ENCODE peak calls at places on chromosomes 1 and 21, in nine cellular contexts. One of them, this sample, is unnamed.

GRCh38 chr1:162939035-162939434 is 78.1 kb upstream of the CCDC190 start:
- DNase-seq in heart right ventricle: no peak
- DNase-seq in fibroblast of lung: no peak
- DNase-seq in colonic mucosa: no peak
- DNase-seq in CD8-positive, alpha-beta T cell: no peak
- DNase-seq in kidney: no peak
- DNase-seq in heart left ventricle: no peak
- DNase-seq in adrenal gland: no peak
- DNase-seq in tibial artery: no peak
- DNase-seq in this sample: no peak

GRCh38 chr1:107683198-107683657 is 281.8 kb downstream of the VAV3 start:
- DNase-seq in fibroblast of lung: no peak
- DNase-seq in adrenal gland: no peak
- DNase-seq in tibial artery: no peak
- DNase-seq in colonic mucosa: peak
- DNase-seq in heart right ventricle: no peak
- DNase-seq in CD8-positive, alpha-beta T cell: no peak
- DNase-seq in kidney: no peak
- DNase-seq in heart left ventricle: no peak
- DNase-seq in this sample: no peak

GRCh38 chr1:43644558-43644957 is 5.4 kb upstream of the KDM4A start:
- DNase-seq in kidney: no peak
- DNase-seq in fibroblast of lung: no peak
- DNase-seq in heart right ventricle: no peak
- DNase-seq in colonic mucosa: no peak
- DNase-seq in heart left ventricle: no peak
- DNase-seq in CD8-positive, alpha-beta T cell: no peak
- DNase-seq in tibial artery: no peak
- DNase-seq in adrenal gland: no peak
- DNase-seq in this sample: no peak

GRCh38 chr1:14599173-14599754 is 779 bp downstream of the KAZN start:
- DNase-seq in adrenal gland: no peak
- DNase-seq in fibroblast of lung: no peak
- DNase-seq in heart right ventricle: no peak
- DNase-seq in CD8-positive, alpha-beta T cell: no peak
- DNase-seq in colonic mucosa: no peak
- DNase-seq in tibial artery: no peak
- DNase-seq in kidney: peak
- DNase-seq in heart left ventricle: no peak
- DNase-seq in this sample: no peak

GRCh38 chr1:230382060-230382491 is 44.1 kb downstream of the PGBD5 start:
- DNase-seq in adrenal gland: no peak
- DNase-seq in heart right ventricle: no peak
- DNase-seq in CD8-positive, alpha-beta T cell: no peak
- DNase-seq in tibial artery: no peak
- DNase-seq in fibroblast of lung: peak
- DNase-seq in heart left ventricle: no peak
- DNase-seq in kidney: peak
- DNase-seq in colonic mucosa: no peak
- DNase-seq in this sample: no peak

GRCh38 chr1:44632511-44633072 is 41.7 kb downstream of the TMEM53 start:
- DNase-seq in fibroblast of lung: no peak
- DNase-seq in adrenal gland: no peak
- DNase-seq in kidney: no peak
- DNase-seq in heart right ventricle: no peak
- DNase-seq in heart left ventricle: no peak
- DNase-seq in CD8-positive, alpha-beta T cell: no peak
- DNase-seq in tibial artery: no peak
- DNase-seq in colonic mucosa: no peak
- DNase-seq in this sample: no peak

GRCh38 chr1:39900662-39901485 is 843 bp downstream of the MYCL start:
- DNase-seq in colonic mucosa: peak
- DNase-seq in kidney: no peak
- DNase-seq in CD8-positive, alpha-beta T cell: no peak
- DNase-seq in tibial artery: no peak
- DNase-seq in heart right ventricle: peak
- DNase-seq in heart left ventricle: no peak
- DNase-seq in adrenal gland: no peak
- DNase-seq in fibroblast of lung: no peak
- DNase-seq in this sample: no peak

GRCh38 chr1:231272173-231272572 is 31.2 kb downstream of the GNPAT start:
- DNase-seq in adrenal gland: no peak
- DNase-seq in heart right ventricle: no peak
- DNase-seq in colonic mucosa: no peak
- DNase-seq in CD8-positive, alpha-beta T cell: no peak
- DNase-seq in heart left ventricle: no peak
- DNase-seq in fibroblast of lung: no peak
- DNase-seq in kidney: no peak
- DNase-seq in tibial artery: no peak
- DNase-seq in this sample: no peak

GRCh38 chr1:178954291-178954690 is 71.4 kb upstream of the FAM20B start:
- DNase-seq in kidney: no peak
- DNase-seq in tibial artery: no peak
- DNase-seq in fibroblast of lung: no peak
- DNase-seq in colonic mucosa: no peak
- DNase-seq in heart left ventricle: no peak
- DNase-seq in heart right ventricle: no peak
- DNase-seq in CD8-positive, alpha-beta T cell: no peak
- DNase-seq in adrenal gland: no peak
- DNase-seq in this sample: peak

GRCh38 chr1:117638759-117639158 is 32.9 kb downstream of the TENT5C start:
- DNase-seq in kidney: no peak
- DNase-seq in heart right ventricle: no peak
- DNase-seq in adrenal gland: no peak
- DNase-seq in colonic mucosa: no peak
- DNase-seq in tibial artery: no peak
- DNase-seq in fibroblast of lung: no peak
- DNase-seq in CD8-positive, alpha-beta T cell: no peak
- DNase-seq in heart left ventricle: no peak
- DNase-seq in this sample: no peak

GRCh38 chr1:117638141-117638540 is 32.3 kb downstream of the TENT5C start:
- DNase-seq in heart left ventricle: no peak
- DNase-seq in heart right ventricle: no peak
- DNase-seq in CD8-positive, alpha-beta T cell: no peak
- DNase-seq in kidney: no peak
- DNase-seq in adrenal gland: no peak
- DNase-seq in colonic mucosa: no peak
- DNase-seq in tibial artery: no peak
- DNase-seq in fibroblast of lung: no peak
- DNase-seq in this sample: no peak

GRCh38 chr1:117634631-117635030 is 28.8 kb downstream of the TENT5C start:
- DNase-seq in CD8-positive, alpha-beta T cell: no peak
- DNase-seq in heart left ventricle: no peak
- DNase-seq in adrenal gland: no peak
- DNase-seq in colonic mucosa: no peak
- DNase-seq in fibroblast of lung: no peak
- DNase-seq in heart right ventricle: no peak
- DNase-seq in kidney: no peak
- DNase-seq in tibial artery: no peak
- DNase-seq in this sample: no peak

GRCh38 chr1:117635805-117636204 is 30.0 kb downstream of the TENT5C start:
- DNase-seq in colonic mucosa: no peak
- DNase-seq in fibroblast of lung: no peak
- DNase-seq in heart left ventricle: no peak
- DNase-seq in CD8-positive, alpha-beta T cell: no peak
- DNase-seq in heart right ventricle: no peak
- DNase-seq in adrenal gland: no peak
- DNase-seq in tibial artery: no peak
- DNase-seq in kidney: no peak
- DNase-seq in this sample: no peak

GRCh38 chr1:117636637-117637425 is 31.0 kb downstream of the TENT5C start:
- DNase-seq in colonic mucosa: no peak
- DNase-seq in heart right ventricle: no peak
- DNase-seq in kidney: no peak
- DNase-seq in tibial artery: no peak
- DNase-seq in fibroblast of lung: no peak
- DNase-seq in CD8-positive, alpha-beta T cell: no peak
- DNase-seq in adrenal gland: no peak
- DNase-seq in heart left ventricle: no peak
- DNase-seq in this sample: no peak
- H3K4me3 ChIP-seq in colonic mucosa: no peak
- H3K4me3 ChIP-seq in heart right ventricle: no peak
- H3K4me3 ChIP-seq in kidney: no peak
- H3K4me3 ChIP-seq in tibial artery: no peak
- H3K4me3 ChIP-seq in fibroblast of lung: no peak
- H3K4me3 ChIP-seq in CD8-positive, alpha-beta T cell: no peak
- H3K4me3 ChIP-seq in adrenal gland: no peak
- H3K4me3 ChIP-seq in heart left ventricle: no peak
- H3K4me3 ChIP-seq in this sample: no peak

GRCh38 chr1:234619071-234619480 is 9.1 kb upstream of the IRF2BP2 start:
- DNase-seq in heart right ventricle: no peak
- DNase-seq in heart left ventricle: no peak
- DNase-seq in CD8-positive, alpha-beta T cell: no peak
- DNase-seq in kidney: no peak
- DNase-seq in fibroblast of lung: peak
- DNase-seq in tibial artery: no peak
- DNase-seq in adrenal gland: no peak
- DNase-seq in colonic mucosa: no peak
- DNase-seq in this sample: no peak

GRCh38 chr1:234619794-234620247 is 9.8 kb upstream of the IRF2BP2 start:
- DNase-seq in kidney: no peak
- DNase-seq in fibroblast of lung: no peak
- DNase-seq in tibial artery: no peak
- DNase-seq in heart right ventricle: no peak
- DNase-seq in colonic mucosa: no peak
- DNase-seq in adrenal gland: no peak
- DNase-seq in heart left ventricle: no peak
- DNase-seq in CD8-positive, alpha-beta T cell: no peak
- DNase-seq in this sample: no peak

GRCh38 chr1:234621657-234622335 is 11.8 kb upstream of the IRF2BP2 start:
- DNase-seq in tibial artery: no peak
- DNase-seq in heart left ventricle: peak
- DNase-seq in adrenal gland: peak
- DNase-seq in CD8-positive, alpha-beta T cell: no peak
- DNase-seq in heart right ventricle: no peak
- DNase-seq in fibroblast of lung: peak
- DNase-seq in kidney: no peak
- DNase-seq in colonic mucosa: no peak
- DNase-seq in this sample: no peak

GRCh38 chr1:234620272-234620711 is 10.3 kb upstream of the IRF2BP2 start:
- DNase-seq in fibroblast of lung: peak
- DNase-seq in CD8-positive, alpha-beta T cell: no peak
- DNase-seq in kidney: no peak
- DNase-seq in tibial artery: no peak
- DNase-seq in heart left ventricle: no peak
- DNase-seq in colonic mucosa: no peak
- DNase-seq in adrenal gland: no peak
- DNase-seq in heart right ventricle: no peak
- DNase-seq in this sample: no peak

GRCh38 chr1:234620786-234621468 is 10.9 kb upstream of the IRF2BP2 start:
- DNase-seq in heart left ventricle: no peak
- DNase-seq in fibroblast of lung: no peak
- DNase-seq in adrenal gland: no peak
- DNase-seq in tibial artery: no peak
- DNase-seq in colonic mucosa: no peak
- DNase-seq in kidney: no peak
- DNase-seq in heart right ventricle: no peak
- DNase-seq in CD8-positive, alpha-beta T cell: no peak
- DNase-seq in this sample: no peak
- H3K27ac ChIP-seq in heart left ventricle: no peak
- H3K27ac ChIP-seq in fibroblast of lung: peak
- H3K27ac ChIP-seq in adrenal gland: no peak
- H3K27ac ChIP-seq in tibial artery: no peak
- H3K27ac ChIP-seq in colonic mucosa: peak
- H3K27ac ChIP-seq in kidney: no peak
- H3K27ac ChIP-seq in heart right ventricle: no peak
- H3K27ac ChIP-seq in CD8-positive, alpha-beta T cell: no peak
- H3K27ac ChIP-seq in this sample: no peak

GRCh38 chr21:44485254-44485793 is 30.0 kb downstream of the LRRC3 start:
- DNase-seq in heart right ventricle: no peak
- DNase-seq in tibial artery: peak
- DNase-seq in adrenal gland: peak
- DNase-seq in CD8-positive, alpha-beta T cell: peak
- DNase-seq in kidney: no peak
- DNase-seq in heart left ventricle: no peak
- DNase-seq in fibroblast of lung: no peak
- DNase-seq in colonic mucosa: peak
- DNase-seq in this sample: no peak
- TF ChIP-seq CTCF in heart right ventricle: no peak
- TF ChIP-seq CTCF in tibial artery: no peak
- TF ChIP-seq CTCF in adrenal gland: no peak
- TF ChIP-seq CTCF in CD8-positive, alpha-beta T cell: no peak
- TF ChIP-seq CTCF in kidney: no peak
- TF ChIP-seq CTCF in heart left ventricle: no peak
- TF ChIP-seq CTCF in fibroblast of lung: peak
- TF ChIP-seq CTCF in colonic mucosa: no peak
- TF ChIP-seq CTCF in this sample: no peak

GRCh38 chr1:81412954-81413353 is 387.8 kb upstream of the ADGRL2 start:
- DNase-seq in kidney: no peak
- DNase-seq in tibial artery: no peak
- DNase-seq in heart right ventricle: no peak
- DNase-seq in fibroblast of lung: no peak
- DNase-seq in adrenal gland: no peak
- DNase-seq in heart left ventricle: no peak
- DNase-seq in CD8-positive, alpha-beta T cell: no peak
- DNase-seq in colonic mucosa: no peak
- DNase-seq in this sample: no peak

GRCh38 chr1:81410351-81410750 is 390.4 kb upstream of the ADGRL2 start:
- DNase-seq in tibial artery: no peak
- DNase-seq in colonic mucosa: no peak
- DNase-seq in CD8-positive, alpha-beta T cell: no peak
- DNase-seq in fibroblast of lung: no peak
- DNase-seq in adrenal gland: no peak
- DNase-seq in heart left ventricle: no peak
- DNase-seq in heart right ventricle: no peak
- DNase-seq in kidney: no peak
- DNase-seq in this sample: no peak

GRCh38 chr1:81409875-81410274 is 390.9 kb upstream of the ADGRL2 start:
- DNase-seq in heart right ventricle: no peak
- DNase-seq in heart left ventricle: no peak
- DNase-seq in adrenal gland: no peak
- DNase-seq in kidney: no peak
- DNase-seq in fibroblast of lung: no peak
- DNase-seq in CD8-positive, alpha-beta T cell: no peak
- DNase-seq in tibial artery: no peak
- DNase-seq in colonic mucosa: no peak
- DNase-seq in this sample: no peak

GRCh38 chr1:81410919-81411318 is 389.8 kb upstream of the ADGRL2 start:
- DNase-seq in kidney: no peak
- DNase-seq in adrenal gland: no peak
- DNase-seq in colonic mucosa: no peak
- DNase-seq in heart right ventricle: no peak
- DNase-seq in fibroblast of lung: no peak
- DNase-seq in tibial artery: no peak
- DNase-seq in heart left ventricle: no peak
- DNase-seq in CD8-positive, alpha-beta T cell: no peak
- DNase-seq in this sample: no peak

DNA sequence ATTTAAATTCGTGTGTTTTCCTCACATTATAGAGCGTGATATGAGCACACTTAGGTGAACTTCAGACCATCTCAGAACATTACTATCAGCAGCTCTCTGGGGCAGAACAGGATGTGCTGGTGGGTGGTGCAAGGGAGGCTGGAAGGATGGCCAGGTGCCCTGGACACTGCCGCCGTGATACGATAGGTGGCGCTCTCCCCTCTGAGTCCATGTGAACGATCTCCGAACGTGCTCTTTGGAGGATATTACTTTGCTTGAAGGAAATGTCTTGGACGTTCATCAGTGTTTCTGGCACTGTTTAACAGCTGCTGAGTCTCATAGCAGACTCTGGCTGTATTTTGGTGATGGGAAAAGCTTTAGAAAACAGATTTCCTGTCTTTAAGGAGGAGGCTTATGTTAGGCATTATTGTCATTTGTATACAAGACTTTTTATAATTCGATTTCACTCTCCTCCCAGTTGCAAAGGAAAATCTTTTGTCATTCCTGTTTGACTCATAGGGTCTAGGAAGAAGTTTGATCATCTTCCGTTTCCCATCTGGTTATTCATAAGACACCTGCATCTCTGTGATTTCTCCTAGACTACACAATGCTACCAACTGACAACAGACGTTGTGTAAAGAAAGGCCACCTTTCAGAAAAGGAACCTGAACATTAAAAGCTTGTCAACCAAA is 386.2 kb upstream of the ADGRL2 start:
- DNase-seq in heart right ventricle: peak
- DNase-seq in adrenal gland: peak
- DNase-seq in tibial artery: peak
- DNase-seq in heart left ventricle: peak
- DNase-seq in fibroblast of lung: no peak
- DNase-seq in CD8-positive, alpha-beta T cell: no peak
- DNase-seq in kidney: peak
- DNase-seq in colonic mucosa: peak
- DNase-seq in this sample: no peak
- H3K4me3 ChIP-seq in heart right ventricle: no peak
- H3K4me3 ChIP-seq in adrenal gland: no peak
- H3K4me3 ChIP-seq in tibial artery: no peak
- H3K4me3 ChIP-seq in heart left ventricle: no peak
- H3K4me3 ChIP-seq in fibroblast of lung: no peak
- H3K4me3 ChIP-seq in CD8-positive, alpha-beta T cell: no peak
- H3K4me3 ChIP-seq in kidney: peak
- H3K4me3 ChIP-seq in colonic mucosa: no peak
- H3K4me3 ChIP-seq in this sample: no peak